ENCODE peak calls at places on chromosomes 7 and 10, in ten cellular contexts. D is stimulated activated CD8-positive, alpha-beta memory T cell treated with anti-CD3 and anti-CD28 coated beads, Interleukin-2, amount 100 ng/mL, for 48 hours; O is activated CD4-positive, alpha-beta T cell treated with anti-CD3 and anti-CD28 coated beads, Interleukin-2, amount 50 U/mL, for 48 hours; Y is hepatic stellate cell; W is Daoy; V is skeletal muscle cell; I is stimulated activated effector memory CD8-positive, alpha-beta T cell treated with anti-CD3 and anti-CD28 coated beads, Interleukin-12 subunit alpha, Interleukin-12 subunit beta, amount 100 ng/mL, for 72 hours; T is stimulated activated CD4-positive, alpha-beta T cell treated with anti-CD3 and anti-CD28 coated beads, Interleukin-4, amount 100 ng/mL, for 1 hour; F is NCI-H146; E is NCI-H1417. K is an unnamed sample.

GRCh38 chr10:93790454-93790853 is 32.7 kb downstream of the LGI1 start:
- DNase-seq in D (no peak), O (no peak), Y (no peak), W (no peak), V (no peak), I (no peak), T (no peak), F (no peak), E (no peak), K (peak; percentile 8)

GRCh38 chr10:15172306-15172840 is 3.9 kb upstream of the NMT2 start:
- DNase-seq in D (no peak), O (no peak), Y (no peak), W (no peak), V (no peak), I (no peak), T (no peak), F (no peak), E (no peak), K (no peak)

GRCh38 chr10:99659868-99660366 is 608 bp downstream of the ENTPD7 start:
- DNase-seq in D (no peak), O (no peak), Y (peak; percentile 9), W (peak; percentile 5), V (no peak), I (no peak), T (no peak), F (peak; percentile 25), E (peak; percentile 32), K (peak; percentile 15)

GRCh38 chr10:96967847-96968246 is 135.7 kb downstream of the LCOR start:
- DNase-seq in D (no peak), O (no peak), Y (peak; percentile 36), W (no peak), V (no peak), I (no peak), T (no peak), F (no peak), E (no peak), K (no peak)

GRCh38 chr7:155369-156000 is 36.9 kb upstream of the FAM20C start:
- DNase-seq in D (no peak), O (no peak), Y (no peak), W (no peak), V (no peak), I (no peak), T (no peak), F (no peak), E (no peak), K (peak; percentile 13)

GRCh38 chr7:105621617-105622016 is 40.3 kb upstream of the EFCAB10 start:
- DNase-seq in D (no peak), O (no peak), Y (no peak), W (no peak), V (peak; percentile 4), I (no peak), T (no peak), F (no peak), E (no peak), K (no peak)

GRCh38 chr10:99394761-99395386 is 35.5 kb downstream of the GOT1 start:
- DNase-seq in D (no peak), O (no peak), Y (no peak), W (no peak), V (no peak), I (no peak), T (no peak), F (no peak), E (peak; percentile 13), K (no peak)

GRCh38 chr7:139772115-139772514 is 5.7 kb downstream of the HIPK2 start:
- DNase-seq in D (no peak), O (no peak), Y (no peak), W (no peak), V (no peak), I (no peak), T (no peak), F (no peak), E (no peak), K (peak; percentile 33)

GRCh38 chr10:130495891-130496642 is 359.9 kb downstream of the GLRX3 start:
- DNase-seq in D (no peak), O (no peak), Y (peak; percentile 29), W (no peak), V (no peak), I (no peak), T (no peak), F (no peak), E (no peak), K (no peak)

GRCh38 chr10:71302874-71303568 is 16.0 kb upstream of the SLC29A3 start:
- DNase-seq in D (no peak), O (no peak), Y (peak; percentile 47), W (peak; percentile 30), V (peak; percentile 18), I (no peak), T (no peak), F (peak; percentile 63), E (peak; percentile 45), K (peak; percentile 67)

GRCh38 chr10:44576715-44577191 is 191.9 kb upstream of the CXCL12 start:
- DNase-seq in D (no peak), O (peak; percentile 5), Y (peak; percentile 68), W (no peak), V (no peak), I (no peak), T (no peak), F (no peak), E (no peak), K (peak; percentile 3)

GRCh38 chr7:65390588-65390987 is 16.9 kb downstream of the ZNF92 start:
- DNase-seq in D (no peak), O (no peak), Y (no peak), W (no peak), V (no peak), I (no peak), T (no peak), F (no peak), E (no peak), K (peak; percentile 34)

GRCh38 chr7:129816742-129817141 is 136.0 kb downstream of the UBE2H start:
- DNase-seq in D (no peak), O (no peak), Y (no peak), W (no peak), V (no peak), I (no peak), T (no peak), F (no peak), E (no peak), K (no peak)

GRCh38 chr10:86583983-86584382 is 62.4 kb upstream of the WAPL start:
- DNase-seq in D (no peak), O (no peak), Y (no peak), W (no peak), V (no peak), I (no peak), T (no peak), F (peak; percentile 36), E (peak; percentile 2), K (no peak)

GRCh38 chr10:28676968-28677888 is at the start of gene BAMBI:
- DNase-seq in D (peak; percentile 93), O (peak; percentile 87), Y (peak; percentile 89), W (peak; percentile 93), V (peak; percentile 59), I (peak; percentile 85), T (peak; percentile 92), F (peak; percentile 94), E (peak; percentile 86), K (peak; percentile 91)

GRCh38 chr7:84533209-84533608 is 338.6 kb upstream of the SEMA3A start:
- DNase-seq in D (no peak), O (no peak), Y (no peak), W (no peak), V (no peak), I (no peak), T (no peak), F (no peak), E (no peak), K (no peak)

GRCh38 chr10:70069346-70069745 is 16.7 kb downstream of the MACROH2A2 start:
- DNase-seq in D (no peak), O (no peak), Y (no peak), W (no peak), V (no peak), I (no peak), T (no peak), F (no peak), E (no peak), K (no peak)

GRCh38 chr10:63865210-63865609 is 344.0 kb downstream of the REEP3 start:
- DNase-seq in D (no peak), O (no peak), Y (no peak), W (no peak), V (no peak), I (no peak), T (no peak), F (no peak), E (no peak), K (no peak)

GRCh38 chr7:923108-924041 is 31.1 kb downstream of the ADAP1 start:
- DNase-seq in D (peak; percentile 85), O (peak; percentile 93), Y (peak; percentile 71), W (peak; percentile 90), V (no peak), I (peak; percentile 76), T (peak; percentile 89), F (peak; percentile 29), E (peak; percentile 23), K (peak; percentile 80)

GRCh38 chr10:71245420-71246325 is 33.3 kb downstream of the UNC5B start:
- DNase-seq in D (no peak), O (no peak), Y (no peak), W (no peak), V (no peak), I (no peak), T (no peak), F (no peak), E (no peak), K (no peak)

GRCh38 chr10:106226831-106227230 is 937.7 kb downstream of the SORCS1 start:
- DNase-seq in D (no peak), O (no peak), Y (no peak), W (no peak), V (no peak), I (no peak), T (no peak), F (no peak), E (no peak), K (no peak)

GRCh38 chr7:54940748-54941147 is 78.1 kb upstream of the EGFR start:
- DNase-seq in D (no peak), O (no peak), Y (no peak), W (no peak), V (no peak), I (no peak), T (no peak), F (no peak), E (no peak), K (no peak)

GRCh38 chr7:5591547-5591899 is 167.9 kb upstream of the TNRC18 start:
- DNase-seq in D (no peak), O (no peak), Y (peak; percentile 94), W (peak; percentile 91), V (no peak), I (no peak), T (no peak), F (no peak), E (no peak), K (peak; percentile 84)

GRCh38 chr10:17001961-17002749 is 127.5 kb downstream of the CUBN start:
- DNase-seq in D (no peak), O (peak; percentile 21), Y (peak; percentile 42), W (peak; percentile 82), V (peak; percentile 98), I (no peak), T (no peak), F (no peak), E (no peak), K (peak; percentile 99)

K was measured in mesenchymal stem cell.